ENCODE peak calls at places on chromosome 21, in five cellular contexts. One of them, this sample, is unnamed.

GRCh38 chr21:31282095-31282709 is 61.9 kb downstream of the TIAM1 start:
- DNase-seq in CD4-positive, alpha-beta memory T cell: no peak
- DNase-seq in Right ventricle myocardium inferior: no peak
- DNase-seq in GM06990: no peak
- DNase-seq in BJ: peak
- DNase-seq in this sample: no peak

GRCh38 chr21:45507523-45507875 is 34.7 kb downstream of the SLC19A1 start:
- DNase-seq in CD4-positive, alpha-beta memory T cell: no peak
- DNase-seq in Right ventricle myocardium inferior: no peak
- DNase-seq in GM06990: no peak
- DNase-seq in BJ: no peak
- DNase-seq in this sample: no peak

GRCh38 chr21:20570824-20571232 is 427.4 kb upstream of the NCAM2 start:
- DNase-seq in GM06990: no peak
- DNase-seq in CD4-positive, alpha-beta memory T cell: no peak
- DNase-seq in Right ventricle myocardium inferior: no peak
- DNase-seq in BJ: no peak
- DNase-seq in this sample: no peak

GRCh38 chr21:18318156-18318555 is 73.5 kb downstream of the CHODL start:
- DNase-seq in Right ventricle myocardium inferior: no peak
- DNase-seq in CD4-positive, alpha-beta memory T cell: no peak
- DNase-seq in BJ: no peak
- DNase-seq in GM06990: no peak
- DNase-seq in this sample: no peak

GRCh38 chr21:37792046-37792445 is 124.2 kb downstream of the KCNJ6 start:
- DNase-seq in CD4-positive, alpha-beta memory T cell: no peak
- DNase-seq in Right ventricle myocardium inferior: no peak
- DNase-seq in BJ: no peak
- DNase-seq in GM06990: no peak
- DNase-seq in this sample: no peak

GRCh38 chr21:38973552-38973951 is 167.8 kb downstream of the ETS2 start:
- DNase-seq in GM06990: no peak
- DNase-seq in BJ: no peak
- DNase-seq in Right ventricle myocardium inferior: no peak
- DNase-seq in CD4-positive, alpha-beta memory T cell: no peak
- DNase-seq in this sample: no peak

GRCh38 chr21:34537838-34538237 is 25.8 kb upstream of the KCNE1 start:
- DNase-seq in BJ: no peak
- DNase-seq in GM06990: no peak
- DNase-seq in Right ventricle myocardium inferior: no peak
- DNase-seq in CD4-positive, alpha-beta memory T cell: no peak
- DNase-seq in this sample: no peak

GRCh38 chr21:45560106-45561021 is 18.1 kb upstream of the SLC19A1 start:
- DNase-seq in CD4-positive, alpha-beta memory T cell: no peak
- DNase-seq in GM06990: no peak
- DNase-seq in Right ventricle myocardium inferior: peak
- DNase-seq in BJ: no peak
- DNase-seq in this sample: no peak